ENCODE peak calls at places on chromosome 18, in five cellular contexts. H, N, X, K and O are unnamed samples.

GRCh38 chr18:47418746-47419145 is 167.3 kb upstream of the SKOR2 start:
- DNase-seq in H (no peak), N (no peak), X (no peak), K (no peak), O (peak)

GRCh38 chr18:27656167-27656778 is 471.2 kb upstream of the CHST9 start:
- DNase-seq in H (no peak), N (no peak), X (no peak), K (no peak), O (peak)

GRCh38 chr18:54835944-54836343 is 7.7 kb downstream of the RAB27B start:
- DNase-seq in H (no peak), N (no peak), X (no peak), K (no peak), O (no peak)

GRCh38 chr18:61948842-61949438 is 56.1 kb upstream of the RNF152 start:
- DNase-seq in H (no peak), N (no peak), X (no peak), K (no peak), O (no peak)

GRCh38 chr18:54260376-54261072 is 8.8 kb upstream of the POLI start:
- DNase-seq in H (no peak), N (no peak), X (no peak), K (no peak), O (no peak)

GRCh38 chr18:26685438-26686173 is 137.3 kb upstream of the KCTD1 start:
- DNase-seq in H (no peak), N (peak), X (no peak), K (no peak), O (no peak)

GRCh38 chr18:23617412-23618009 is 31.2 kb upstream of the NPC1 start:
- DNase-seq in H (no peak), N (no peak), X (no peak), K (no peak), O (no peak)

GRCh38 chr18:51621103-51621969 is 423.9 kb upstream of the MEX3C start:
- DNase-seq in H (no peak), N (peak), X (no peak), K (no peak), O (no peak)

GRCh38 chr18:35438480-35439234 is 59.1 kb downstream of the INO80C start:
- DNase-seq in H (no peak), N (no peak), X (no peak), K (no peak), O (no peak)

GRCh38 chr18:5941869-5942268 is 46.5 kb upstream of the TMEM200C start:
- DNase-seq in H (no peak), N (no peak), X (no peak), K (no peak), O (no peak)

GRCh38 chr18:51153659-51154371 is 43.7 kb downstream of the MEX3C start:
- DNase-seq in H (peak), N (no peak), X (peak), K (peak), O (no peak)

GRCh38 chr18:2979871-2980606 is 32.9 kb downstream of the LPIN2 start:
- DNase-seq in H (no peak), N (no peak), X (peak), K (no peak), O (no peak)

GRCh38 chr18:76754381-76754780 is 68.0 kb upstream of the ZNF236 start:
- DNase-seq in H (no peak), N (no peak), X (no peak), K (no peak), O (no peak)

GRCh38 chr18:46718501-46719341 is 38.1 kb downstream of the ST8SIA5 start:
- DNase-seq in H (no peak), N (no peak), X (no peak), K (no peak), O (peak)

GRCh38 chr18:60649107-60649506 is 276.5 kb upstream of the MC4R start:
- DNase-seq in H (no peak), N (no peak), X (no peak), K (no peak), O (no peak)

GRCh38 chr18:45967007-45967706 is at the start of gene EPG5:
- DNase-seq in H (peak), N (peak), X (peak), K (peak), O (peak)

GRCh38 chr18:9613550-9614400 is 584 bp downstream of the PPP4R1 start:
- DNase-seq in H (peak), N (peak), X (peak), K (peak), O (no peak)

GRCh38 chr18:58268849-58269248 is 224.8 kb downstream of the NEDD4L start:
- DNase-seq in H (no peak), N (no peak), X (no peak), K (no peak), O (peak)

GRCh38 chr18:31512203-31512764 is 14.3 kb downstream of the DSG2 start:
- DNase-seq in H (no peak), N (peak), X (no peak), K (no peak), O (peak)

GRCh38 chr18:23877371-23877770 is 137.2 kb upstream of the TTC39C start:
- DNase-seq in H (no peak), N (no peak), X (no peak), K (no peak), O (no peak)

GRCh38 chr18:57440331-57441101 is 5.3 kb downstream of the ONECUT2 start:
- DNase-seq in H (no peak), N (peak), X (no peak), K (no peak), O (no peak)

GRCh38 chr18:12334280-12335262 is 26.5 kb downstream of the TUBB6 start:
- DNase-seq in H (no peak), N (no peak), X (no peak), K (no peak), O (no peak)

GRCh38 chr18:6401687-6402086 is 13.0 kb downstream of the L3MBTL4 start:
- DNase-seq in H (no peak), N (peak), X (no peak), K (no peak), O (no peak)

GRCh38 chr18:23618862-23619387 is 32.6 kb upstream of the NPC1 start:
- DNase-seq in H (no peak), N (peak), X (no peak), K (no peak), O (no peak)

GRCh38 chr18:39721712-39722111 is 2156.1 kb upstream of the CELF4 start:
- DNase-seq in H (no peak), N (no peak), X (no peak), K (no peak), O (no peak)